ENCODE peak calls at places on chromosomes 4 and X, in six cellular contexts. One of them, this sample, is unnamed.

GRCh38 chrX:147890766-147891165 is 21.0 kb upstream of the FMR1 start:
- DNase-seq in anterior cingulate cortex: no peak
- DNase-seq in CD4-positive, CD25-positive, alpha-beta regulatory T cell: no peak
- DNase-seq in substantia nigra: no peak
- DNase-seq in stimulated activated CD4-positive, alpha-beta T cell treated with anti-CD3 and anti-CD28 coated beads, Interleukin-2, amount 100 ng/mL, for 24 hours: no peak
- DNase-seq in activated naive CD4-positive, alpha-beta T cell treated with anti-CD3 and anti-CD28 coated beads for 36 hours: no peak
- DNase-seq in this sample: no peak

GRCh38 chr4:140038031-140038533 is 115.9 kb downstream of the MAML3 start:
- DNase-seq in anterior cingulate cortex: no peak
- DNase-seq in CD4-positive, CD25-positive, alpha-beta regulatory T cell: no peak
- DNase-seq in substantia nigra: no peak
- DNase-seq in stimulated activated CD4-positive, alpha-beta T cell treated with anti-CD3 and anti-CD28 coated beads, Interleukin-2, amount 100 ng/mL, for 24 hours: no peak
- DNase-seq in activated naive CD4-positive, alpha-beta T cell treated with anti-CD3 and anti-CD28 coated beads for 36 hours: no peak
- DNase-seq in this sample: no peak

GRCh38 chr4:6633091-6633906 is 7.2 kb upstream of the MRFAP1 start:
- DNase-seq in anterior cingulate cortex: no peak
- DNase-seq in CD4-positive, CD25-positive, alpha-beta regulatory T cell: no peak
- DNase-seq in substantia nigra: no peak
- DNase-seq in stimulated activated CD4-positive, alpha-beta T cell treated with anti-CD3 and anti-CD28 coated beads, Interleukin-2, amount 100 ng/mL, for 24 hours: no peak
- DNase-seq in activated naive CD4-positive, alpha-beta T cell treated with anti-CD3 and anti-CD28 coated beads for 36 hours: peak
- DNase-seq in this sample: no peak

GRCh38 chr4:126748736-126749135 is 884.0 kb upstream of the INTU start:
- DNase-seq in anterior cingulate cortex: no peak
- DNase-seq in CD4-positive, CD25-positive, alpha-beta regulatory T cell: no peak
- DNase-seq in substantia nigra: no peak
- DNase-seq in stimulated activated CD4-positive, alpha-beta T cell treated with anti-CD3 and anti-CD28 coated beads, Interleukin-2, amount 100 ng/mL, for 24 hours: no peak
- DNase-seq in activated naive CD4-positive, alpha-beta T cell treated with anti-CD3 and anti-CD28 coated beads for 36 hours: no peak
- DNase-seq in this sample: no peak

GRCh38 chr4:55510685-55511084 is 36.0 kb downstream of the CLOCK start:
- DNase-seq in anterior cingulate cortex: no peak
- DNase-seq in CD4-positive, CD25-positive, alpha-beta regulatory T cell: no peak
- DNase-seq in substantia nigra: no peak
- DNase-seq in stimulated activated CD4-positive, alpha-beta T cell treated with anti-CD3 and anti-CD28 coated beads, Interleukin-2, amount 100 ng/mL, for 24 hours: no peak
- DNase-seq in activated naive CD4-positive, alpha-beta T cell treated with anti-CD3 and anti-CD28 coated beads for 36 hours: no peak
- DNase-seq in this sample: no peak

GRCh38 chr4:122764808-122765189 is 32.3 kb downstream of the BBS12 start:
- DNase-seq in anterior cingulate cortex: no peak
- DNase-seq in CD4-positive, CD25-positive, alpha-beta regulatory T cell: no peak
- DNase-seq in substantia nigra: no peak
- DNase-seq in stimulated activated CD4-positive, alpha-beta T cell treated with anti-CD3 and anti-CD28 coated beads, Interleukin-2, amount 100 ng/mL, for 24 hours: no peak
- DNase-seq in activated naive CD4-positive, alpha-beta T cell treated with anti-CD3 and anti-CD28 coated beads for 36 hours: no peak
- DNase-seq in this sample: no peak

GRCh38 chr4:113641025-113641431 is 120.5 kb downstream of the CAMK2D start:
- DNase-seq in anterior cingulate cortex: no peak
- DNase-seq in CD4-positive, CD25-positive, alpha-beta regulatory T cell: no peak
- DNase-seq in substantia nigra: no peak
- DNase-seq in stimulated activated CD4-positive, alpha-beta T cell treated with anti-CD3 and anti-CD28 coated beads, Interleukin-2, amount 100 ng/mL, for 24 hours: no peak
- DNase-seq in activated naive CD4-positive, alpha-beta T cell treated with anti-CD3 and anti-CD28 coated beads for 36 hours: no peak
- DNase-seq in this sample: no peak

GRCh38 chr4:129899849-129900248 is 803.9 kb downstream of the C4orf33 start:
- DNase-seq in anterior cingulate cortex: no peak
- DNase-seq in CD4-positive, CD25-positive, alpha-beta regulatory T cell: no peak
- DNase-seq in substantia nigra: no peak
- DNase-seq in stimulated activated CD4-positive, alpha-beta T cell treated with anti-CD3 and anti-CD28 coated beads, Interleukin-2, amount 100 ng/mL, for 24 hours: no peak
- DNase-seq in activated naive CD4-positive, alpha-beta T cell treated with anti-CD3 and anti-CD28 coated beads for 36 hours: no peak
- DNase-seq in this sample: no peak

GRCh38 chr4:140085062-140085622 is 68.8 kb downstream of the MAML3 start:
- DNase-seq in anterior cingulate cortex: no peak
- DNase-seq in CD4-positive, CD25-positive, alpha-beta regulatory T cell: no peak
- DNase-seq in substantia nigra: no peak
- DNase-seq in stimulated activated CD4-positive, alpha-beta T cell treated with anti-CD3 and anti-CD28 coated beads, Interleukin-2, amount 100 ng/mL, for 24 hours: no peak
- DNase-seq in activated naive CD4-positive, alpha-beta T cell treated with anti-CD3 and anti-CD28 coated beads for 36 hours: no peak
- DNase-seq in this sample: no peak

GRCh38 chr4:6177587-6178197 is 22.7 kb downstream of the JAKMIP1 start:
- DNase-seq in anterior cingulate cortex: no peak
- DNase-seq in CD4-positive, CD25-positive, alpha-beta regulatory T cell: peak
- DNase-seq in substantia nigra: no peak
- DNase-seq in stimulated activated CD4-positive, alpha-beta T cell treated with anti-CD3 and anti-CD28 coated beads, Interleukin-2, amount 100 ng/mL, for 24 hours: peak
- DNase-seq in activated naive CD4-positive, alpha-beta T cell treated with anti-CD3 and anti-CD28 coated beads for 36 hours: peak
- DNase-seq in this sample: no peak

GRCh38 chr4:48173055-48173991 is 39.3 kb upstream of the TXK start:
- DNase-seq in anterior cingulate cortex: no peak
- DNase-seq in CD4-positive, CD25-positive, alpha-beta regulatory T cell: no peak
- DNase-seq in substantia nigra: no peak
- DNase-seq in stimulated activated CD4-positive, alpha-beta T cell treated with anti-CD3 and anti-CD28 coated beads, Interleukin-2, amount 100 ng/mL, for 24 hours: no peak
- DNase-seq in activated naive CD4-positive, alpha-beta T cell treated with anti-CD3 and anti-CD28 coated beads for 36 hours: peak
- DNase-seq in this sample: peak

GRCh38 chr4:75904086-75904485 is 1.8 kb upstream of the PPEF2 start:
- DNase-seq in anterior cingulate cortex: no peak
- DNase-seq in CD4-positive, CD25-positive, alpha-beta regulatory T cell: no peak
- DNase-seq in substantia nigra: no peak
- DNase-seq in stimulated activated CD4-positive, alpha-beta T cell treated with anti-CD3 and anti-CD28 coated beads, Interleukin-2, amount 100 ng/mL, for 24 hours: no peak
- DNase-seq in activated naive CD4-positive, alpha-beta T cell treated with anti-CD3 and anti-CD28 coated beads for 36 hours: no peak
- DNase-seq in this sample: no peak

GRCh38 chrX:17608898-17609297 is 128.4 kb upstream of the SCML1 start:
- DNase-seq in anterior cingulate cortex: no peak
- DNase-seq in CD4-positive, CD25-positive, alpha-beta regulatory T cell: no peak
- DNase-seq in substantia nigra: no peak
- DNase-seq in stimulated activated CD4-positive, alpha-beta T cell treated with anti-CD3 and anti-CD28 coated beads, Interleukin-2, amount 100 ng/mL, for 24 hours: no peak
- DNase-seq in activated naive CD4-positive, alpha-beta T cell treated with anti-CD3 and anti-CD28 coated beads for 36 hours: no peak
- DNase-seq in this sample: no peak

GRCh38 chr4:85127653-85128052 is 161.2 kb upstream of the WDFY3 start:
- DNase-seq in anterior cingulate cortex: peak
- DNase-seq in CD4-positive, CD25-positive, alpha-beta regulatory T cell: no peak
- DNase-seq in substantia nigra: no peak
- DNase-seq in stimulated activated CD4-positive, alpha-beta T cell treated with anti-CD3 and anti-CD28 coated beads, Interleukin-2, amount 100 ng/mL, for 24 hours: no peak
- DNase-seq in activated naive CD4-positive, alpha-beta T cell treated with anti-CD3 and anti-CD28 coated beads for 36 hours: no peak
- DNase-seq in this sample: peak

GRCh38 chrX:16695079-16695676 is 17.3 kb downstream of the CTPS2 start:
- DNase-seq in anterior cingulate cortex: peak
- DNase-seq in CD4-positive, CD25-positive, alpha-beta regulatory T cell: peak
- DNase-seq in substantia nigra: no peak
- DNase-seq in stimulated activated CD4-positive, alpha-beta T cell treated with anti-CD3 and anti-CD28 coated beads, Interleukin-2, amount 100 ng/mL, for 24 hours: peak
- DNase-seq in activated naive CD4-positive, alpha-beta T cell treated with anti-CD3 and anti-CD28 coated beads for 36 hours: peak
- DNase-seq in this sample: peak

GRCh38 chrX:49264460-49264859 is at the start of gene FOXP3:
- DNase-seq in anterior cingulate cortex: no peak
- DNase-seq in CD4-positive, CD25-positive, alpha-beta regulatory T cell: peak
- DNase-seq in substantia nigra: no peak
- DNase-seq in stimulated activated CD4-positive, alpha-beta T cell treated with anti-CD3 and anti-CD28 coated beads, Interleukin-2, amount 100 ng/mL, for 24 hours: no peak
- DNase-seq in activated naive CD4-positive, alpha-beta T cell treated with anti-CD3 and anti-CD28 coated beads for 36 hours: no peak
- DNase-seq in this sample: no peak

GRCh38 chr4:6612961-6613675 is 27.4 kb upstream of the MRFAP1 start:
- DNase-seq in anterior cingulate cortex: no peak
- DNase-seq in CD4-positive, CD25-positive, alpha-beta regulatory T cell: no peak
- DNase-seq in substantia nigra: no peak
- DNase-seq in stimulated activated CD4-positive, alpha-beta T cell treated with anti-CD3 and anti-CD28 coated beads, Interleukin-2, amount 100 ng/mL, for 24 hours: no peak
- DNase-seq in activated naive CD4-positive, alpha-beta T cell treated with anti-CD3 and anti-CD28 coated beads for 36 hours: no peak
- DNase-seq in this sample: no peak

GRCh38 chr4:129246850-129247542 is 151.0 kb downstream of the C4orf33 start:
- DNase-seq in anterior cingulate cortex: no peak
- DNase-seq in CD4-positive, CD25-positive, alpha-beta regulatory T cell: no peak
- DNase-seq in substantia nigra: no peak
- DNase-seq in stimulated activated CD4-positive, alpha-beta T cell treated with anti-CD3 and anti-CD28 coated beads, Interleukin-2, amount 100 ng/mL, for 24 hours: no peak
- DNase-seq in activated naive CD4-positive, alpha-beta T cell treated with anti-CD3 and anti-CD28 coated beads for 36 hours: no peak
- DNase-seq in this sample: no peak

GRCh38 chr4:113603926-113604325 is 157.6 kb downstream of the CAMK2D start:
- DNase-seq in anterior cingulate cortex: no peak
- DNase-seq in CD4-positive, CD25-positive, alpha-beta regulatory T cell: no peak
- DNase-seq in substantia nigra: no peak
- DNase-seq in stimulated activated CD4-positive, alpha-beta T cell treated with anti-CD3 and anti-CD28 coated beads, Interleukin-2, amount 100 ng/mL, for 24 hours: no peak
- DNase-seq in activated naive CD4-positive, alpha-beta T cell treated with anti-CD3 and anti-CD28 coated beads for 36 hours: no peak
- DNase-seq in this sample: no peak

GRCh38 chr4:174369968-174370367 is 86.3 kb downstream of the CEP44 start:
- DNase-seq in anterior cingulate cortex: no peak
- DNase-seq in CD4-positive, CD25-positive, alpha-beta regulatory T cell: no peak
- DNase-seq in substantia nigra: no peak
- DNase-seq in stimulated activated CD4-positive, alpha-beta T cell treated with anti-CD3 and anti-CD28 coated beads, Interleukin-2, amount 100 ng/mL, for 24 hours: no peak
- DNase-seq in activated naive CD4-positive, alpha-beta T cell treated with anti-CD3 and anti-CD28 coated beads for 36 hours: no peak
- DNase-seq in this sample: no peak

GRCh38 chrX:41750720-41751119 is 26.7 kb downstream of the GPR82 start:
- DNase-seq in anterior cingulate cortex: no peak
- DNase-seq in CD4-positive, CD25-positive, alpha-beta regulatory T cell: no peak
- DNase-seq in substantia nigra: no peak
- DNase-seq in stimulated activated CD4-positive, alpha-beta T cell treated with anti-CD3 and anti-CD28 coated beads, Interleukin-2, amount 100 ng/mL, for 24 hours: no peak
- DNase-seq in activated naive CD4-positive, alpha-beta T cell treated with anti-CD3 and anti-CD28 coated beads for 36 hours: no peak
- DNase-seq in this sample: no peak

GRCh38 chr4:673349-674091 is 556 bp downstream of the ATP5ME start:
- DNase-seq in anterior cingulate cortex: no peak
- DNase-seq in CD4-positive, CD25-positive, alpha-beta regulatory T cell: no peak
- DNase-seq in substantia nigra: no peak
- DNase-seq in stimulated activated CD4-positive, alpha-beta T cell treated with anti-CD3 and anti-CD28 coated beads, Interleukin-2, amount 100 ng/mL, for 24 hours: no peak
- DNase-seq in activated naive CD4-positive, alpha-beta T cell treated with anti-CD3 and anti-CD28 coated beads for 36 hours: no peak
- DNase-seq in this sample: no peak

GRCh38 chr4:30801876-30802275 is 81.7 kb downstream of the PCDH7 start:
- DNase-seq in anterior cingulate cortex: no peak
- DNase-seq in CD4-positive, CD25-positive, alpha-beta regulatory T cell: no peak
- DNase-seq in substantia nigra: no peak
- DNase-seq in stimulated activated CD4-positive, alpha-beta T cell treated with anti-CD3 and anti-CD28 coated beads, Interleukin-2, amount 100 ng/mL, for 24 hours: no peak
- DNase-seq in activated naive CD4-positive, alpha-beta T cell treated with anti-CD3 and anti-CD28 coated beads for 36 hours: no peak
- DNase-seq in this sample: no peak

GRCh38 chr4:22315643-22316042 is 200.2 kb downstream of the ADGRA3 start:
- DNase-seq in anterior cingulate cortex: no peak
- DNase-seq in CD4-positive, CD25-positive, alpha-beta regulatory T cell: no peak
- DNase-seq in substantia nigra: no peak
- DNase-seq in stimulated activated CD4-positive, alpha-beta T cell treated with anti-CD3 and anti-CD28 coated beads, Interleukin-2, amount 100 ng/mL, for 24 hours: no peak
- DNase-seq in activated naive CD4-positive, alpha-beta T cell treated with anti-CD3 and anti-CD28 coated beads for 36 hours: no peak
- DNase-seq in this sample: no peak

GRCh38 chrX:11188664-11189063 is 77.5 kb downstream of the HCCS start:
- DNase-seq in anterior cingulate cortex: no peak
- DNase-seq in CD4-positive, CD25-positive, alpha-beta regulatory T cell: no peak
- DNase-seq in substantia nigra: no peak
- DNase-seq in stimulated activated CD4-positive, alpha-beta T cell treated with anti-CD3 and anti-CD28 coated beads, Interleukin-2, amount 100 ng/mL, for 24 hours: no peak
- DNase-seq in activated naive CD4-positive, alpha-beta T cell treated with anti-CD3 and anti-CD28 coated beads for 36 hours: no peak
- DNase-seq in this sample: no peak

GRCh38 chrX:120560405-120560841 is 339 bp downstream of the CUL4B start:
- DNase-seq in anterior cingulate cortex: no peak
- DNase-seq in CD4-positive, CD25-positive, alpha-beta regulatory T cell: peak
- DNase-seq in substantia nigra: no peak
- DNase-seq in stimulated activated CD4-positive, alpha-beta T cell treated with anti-CD3 and anti-CD28 coated beads, Interleukin-2, amount 100 ng/mL, for 24 hours: peak
- DNase-seq in activated naive CD4-positive, alpha-beta T cell treated with anti-CD3 and anti-CD28 coated beads for 36 hours: peak
- DNase-seq in this sample: peak

GRCh38 chr4:156830356-156830755 is 141.2 kb downstream of the PDGFC start:
- DNase-seq in anterior cingulate cortex: no peak
- DNase-seq in CD4-positive, CD25-positive, alpha-beta regulatory T cell: no peak
- DNase-seq in substantia nigra: no peak
- DNase-seq in stimulated activated CD4-positive, alpha-beta T cell treated with anti-CD3 and anti-CD28 coated beads, Interleukin-2, amount 100 ng/mL, for 24 hours: no peak
- DNase-seq in activated naive CD4-positive, alpha-beta T cell treated with anti-CD3 and anti-CD28 coated beads for 36 hours: no peak
- DNase-seq in this sample: no peak

GRCh38 chr4:184267206-184267608 is 49.5 kb upstream of the ENPP6 start:
- DNase-seq in anterior cingulate cortex: no peak
- DNase-seq in CD4-positive, CD25-positive, alpha-beta regulatory T cell: no peak
- DNase-seq in substantia nigra: no peak
- DNase-seq in stimulated activated CD4-positive, alpha-beta T cell treated with anti-CD3 and anti-CD28 coated beads, Interleukin-2, amount 100 ng/mL, for 24 hours: no peak
- DNase-seq in activated naive CD4-positive, alpha-beta T cell treated with anti-CD3 and anti-CD28 coated beads for 36 hours: no peak
- DNase-seq in this sample: no peak

GRCh38 chrX:122094611-122095010 is 1047.2 kb downstream of the GLUD2 start:
- DNase-seq in anterior cingulate cortex: no peak
- DNase-seq in CD4-positive, CD25-positive, alpha-beta regulatory T cell: no peak
- DNase-seq in substantia nigra: no peak
- DNase-seq in stimulated activated CD4-positive, alpha-beta T cell treated with anti-CD3 and anti-CD28 coated beads, Interleukin-2, amount 100 ng/mL, for 24 hours: no peak
- DNase-seq in activated naive CD4-positive, alpha-beta T cell treated with anti-CD3 and anti-CD28 coated beads for 36 hours: no peak
- DNase-seq in this sample: no peak

GRCh38 chrX:26918633-26919032 is 544.5 kb downstream of the PPP4R3C start:
- DNase-seq in anterior cingulate cortex: no peak
- DNase-seq in CD4-positive, CD25-positive, alpha-beta regulatory T cell: no peak
- DNase-seq in substantia nigra: no peak
- DNase-seq in stimulated activated CD4-positive, alpha-beta T cell treated with anti-CD3 and anti-CD28 coated beads, Interleukin-2, amount 100 ng/mL, for 24 hours: no peak
- DNase-seq in activated naive CD4-positive, alpha-beta T cell treated with anti-CD3 and anti-CD28 coated beads for 36 hours: no peak
- DNase-seq in this sample: no peak

GRCh38 chrX:118211891-118212816 is 95.5 kb upstream of the KLHL13 start:
- DNase-seq in anterior cingulate cortex: peak
- DNase-seq in CD4-positive, CD25-positive, alpha-beta regulatory T cell: no peak
- DNase-seq in substantia nigra: no peak
- DNase-seq in stimulated activated CD4-positive, alpha-beta T cell treated with anti-CD3 and anti-CD28 coated beads, Interleukin-2, amount 100 ng/mL, for 24 hours: no peak
- DNase-seq in activated naive CD4-positive, alpha-beta T cell treated with anti-CD3 and anti-CD28 coated beads for 36 hours: no peak
- DNase-seq in this sample: no peak

GRCh38 chrX:49300703-49301102 is 2.7 kb upstream of the GAGE10 start:
- DNase-seq in anterior cingulate cortex: no peak
- DNase-seq in CD4-positive, CD25-positive, alpha-beta regulatory T cell: no peak
- DNase-seq in substantia nigra: no peak
- DNase-seq in stimulated activated CD4-positive, alpha-beta T cell treated with anti-CD3 and anti-CD28 coated beads, Interleukin-2, amount 100 ng/mL, for 24 hours: no peak
- DNase-seq in activated naive CD4-positive, alpha-beta T cell treated with anti-CD3 and anti-CD28 coated beads for 36 hours: no peak
- DNase-seq in this sample: no peak

GRCh38 chrX:107628662-107629532 is 587 bp downstream of the PRPS1 start:
- DNase-seq in anterior cingulate cortex: no peak
- DNase-seq in CD4-positive, CD25-positive, alpha-beta regulatory T cell: peak
- DNase-seq in substantia nigra: no peak
- DNase-seq in stimulated activated CD4-positive, alpha-beta T cell treated with anti-CD3 and anti-CD28 coated beads, Interleukin-2, amount 100 ng/mL, for 24 hours: peak
- DNase-seq in activated naive CD4-positive, alpha-beta T cell treated with anti-CD3 and anti-CD28 coated beads for 36 hours: peak
- DNase-seq in this sample: peak